ENCODE peak calls at places on chromosomes 6 and 20, in eight cellular contexts. B, Q, M, I, P, N, V and O are unnamed samples. For H3K36me3, the result is how much of the 10 kb centered on the place peaks cover.

GRCh38 chr6:1407499-1407990 is 18.2 kb downstream of the FOXF2 start:
- DNase-seq in B (no peak), Q (no peak), M (no peak), I (no peak), P (no peak), N (no peak), V (peak), O (no peak)

GRCh38 chr6:140572129-140572528 is 1197.7 kb upstream of the CITED2 start:
- DNase-seq in B (no peak), Q (no peak), M (no peak), I (no peak), P (no peak), N (no peak), V (no peak), O (no peak)

GRCh38 chr6:14121936-14122344 is 4.4 kb downstream of the CD83 start:
- DNase-seq in B (peak), Q (no peak), M (no peak), I (peak), P (no peak), N (no peak), V (no peak), O (no peak)

GRCh38 chr20:51126337-51126736 is 103.4 kb upstream of the KCNG1 start:
- DNase-seq in B (no peak), Q (no peak), M (no peak), I (no peak), P (no peak), N (no peak), V (no peak), O (no peak)

GRCh38 chr20:62208805-62209755 is 11.0 kb downstream of the HRH3 start:
- DNase-seq in B (peak), Q (peak), M (peak), I (no peak), P (peak), N (no peak), V (peak), O (no peak)

GRCh38 chr6:42981866-42982265 is 2.5 kb upstream of the PPP2R5D start:
- DNase-seq in B (no peak), Q (no peak), M (no peak), I (no peak), P (no peak), N (no peak), V (no peak), O (no peak)

GRCh38 chr6:30227763-30228487 is 14.7 kb upstream of the TRIM26 start:
- DNase-seq in B (no peak), Q (no peak), M (no peak), I (no peak), P (no peak), N (no peak), V (no peak), O (no peak)

GRCh38 chr6:152680879-152681517 is 16.7 kb upstream of the MYCT1 start:
- DNase-seq in B (no peak), Q (no peak), M (no peak), I (no peak), P (no peak), N (no peak), V (no peak), O (no peak)

GRCh38 chr6:27091661-27092315 is 155.7 kb upstream of the PRSS16 start:
- DNase-seq in B (no peak), Q (no peak), M (peak), I (no peak), P (no peak), N (no peak), V (no peak), O (no peak)

GRCh38 chr6:17505062-17505476 is 95.0 kb upstream of the FAM8A1 start:
- DNase-seq in B (no peak), Q (no peak), M (no peak), I (no peak), P (no peak), N (no peak), V (no peak), O (no peak)

GRCh38 chr6:37874726-37875125 is 55.2 kb downstream of the ZFAND3 start:
- DNase-seq in B (no peak), Q (no peak), M (no peak), I (no peak), P (no peak), N (no peak), V (no peak), O (no peak)

GRCh38 chr20:63879264-63879663 is 14.2 kb downstream of the TPD52L2 start:
- DNase-seq in B (no peak), Q (no peak), M (no peak), I (no peak), P (no peak), N (no peak), V (no peak), O (no peak)

GRCh38 chr6:129929433-129929832 is 68.3 kb upstream of the TMEM244 start:
- DNase-seq in B (no peak), Q (no peak), M (no peak), I (no peak), P (no peak), N (no peak), V (no peak), O (no peak)

GRCh38 chr6:160085713-160086505 is 35.7 kb upstream of the SLC22A1 start:
- DNase-seq in B (no peak), Q (no peak), M (no peak), I (no peak), P (no peak), N (no peak), V (no peak), O (no peak)

GRCh38 chr6:78599526-78599925 is 267.8 kb upstream of the IRAK1BP1 start:
- DNase-seq in B (no peak), Q (no peak), M (no peak), I (no peak), P (no peak), N (no peak), V (no peak), O (no peak)

GRCh38 chr20:20812141-20812540 is 99.7 kb upstream of the RALGAPA2 start:
- DNase-seq in B (no peak), Q (no peak), M (no peak), I (no peak), P (no peak), N (no peak), V (no peak), O (no peak)

GRCh38 chr6:24668997-24669361 is 2.1 kb downstream of the ACOT13 start:
- DNase-seq in B (no peak), Q (no peak), M (no peak), I (no peak), P (no peak), N (no peak), V (no peak), O (no peak)

GRCh38 chr6:45630314-45630713 is 252.6 kb upstream of the SUPT3H start:
- DNase-seq in B (no peak), Q (no peak), M (no peak), I (no peak), P (no peak), N (no peak), V (no peak), O (no peak)

GRCh38 chr20:50866036-50866685 is 65.1 kb downstream of the ADNP start:
- DNase-seq in B (no peak), Q (no peak), M (no peak), I (no peak), P (no peak), N (no peak), V (no peak), O (no peak)

GRCh38 chr6:64062960-64063683 is 427.5 kb downstream of the PHF3 start:
- DNase-seq in B (no peak), Q (no peak), M (no peak), I (no peak), P (no peak), N (no peak), V (no peak), O (no peak)

GRCh38 chr6:38080349-38080748 is 260.8 kb downstream of the ZFAND3 start:
- DNase-seq in B (no peak), Q (no peak), M (no peak), I (no peak), P (no peak), N (no peak), V (no peak), O (no peak)

GRCh38 chr6:108557494-108558371 is 3.0 kb upstream of the FOXO3 start:
- DNase-seq in B (peak), Q (peak), M (peak), I (peak), P (peak), N (peak), V (peak), O (peak)

GRCh38 chr6:474454-475185 is 83.1 kb downstream of the IRF4 start:
- DNase-seq in B (no peak), Q (no peak), M (no peak), I (peak), P (no peak), N (no peak), V (peak), O (no peak)

GRCh38 chr6:139133272-139133671 is 1.6 kb upstream of the HECA start:
- DNase-seq in B (no peak), Q (no peak), M (no peak), I (peak), P (no peak), N (no peak), V (no peak), O (no peak)

GRCh38 chr6:12962529-12962928 is 246.0 kb downstream of the PHACTR1 start:
- DNase-seq in B (no peak), Q (peak), M (no peak), I (no peak), P (no peak), N (no peak), V (no peak), O (no peak)

GRCh38 chr6:170177383-170178265 is 113.3 kb downstream of the DLL1 start:
- DNase-seq in B (no peak), Q (no peak), M (no peak), I (no peak), P (no peak), N (no peak), V (peak), O (no peak)

GRCh38 chr6:89887452-89888137 is 6.7 kb upstream of the GJA10 start:
- DNase-seq in B (no peak), Q (no peak), M (no peak), I (no peak), P (no peak), N (no peak), V (no peak), O (no peak)

GRCh38 chr6:24855389-24856245 is 56.9 kb upstream of the ARMH2 start:
- DNase-seq in B (peak), Q (peak), M (peak), I (peak), P (peak), N (peak), V (peak), O (peak)

GRCh38 chr6:119890470-119890869 is 540.9 kb upstream of the MAN1A1 start:
- DNase-seq in B (no peak), Q (no peak), M (no peak), I (no peak), P (no peak), N (no peak), V (no peak), O (peak)

DNA sequence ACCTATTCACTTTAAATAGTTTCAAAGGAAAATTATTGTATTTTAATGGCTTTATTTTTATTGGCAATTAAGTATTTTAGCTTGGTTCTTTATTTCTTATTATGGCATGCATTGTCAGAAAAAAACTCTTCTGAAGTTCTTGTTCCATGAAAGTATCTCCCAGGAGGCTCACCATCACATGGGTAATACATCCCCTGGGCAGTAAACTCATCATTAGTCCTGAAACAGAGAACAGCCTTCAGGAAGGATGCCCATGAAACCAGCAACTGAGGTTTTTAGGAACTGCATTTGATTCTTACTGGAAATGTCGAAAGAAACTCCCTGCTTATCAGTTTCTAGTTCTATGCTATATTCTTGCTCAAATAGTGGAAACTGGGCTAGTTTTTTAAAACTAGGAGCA is 81.7 kb downstream of the RTN4IP1 start:
- DNase-seq in B (no peak), Q (no peak), M (no peak), I (no peak), P (no peak), N (no peak), V (no peak), O (no peak)
- H3K36me3 ChIP-seq in B (under half), Q (under half), M (under half), I (under half), P (under half), N (under half), V (under half), O (under half)

DNA sequence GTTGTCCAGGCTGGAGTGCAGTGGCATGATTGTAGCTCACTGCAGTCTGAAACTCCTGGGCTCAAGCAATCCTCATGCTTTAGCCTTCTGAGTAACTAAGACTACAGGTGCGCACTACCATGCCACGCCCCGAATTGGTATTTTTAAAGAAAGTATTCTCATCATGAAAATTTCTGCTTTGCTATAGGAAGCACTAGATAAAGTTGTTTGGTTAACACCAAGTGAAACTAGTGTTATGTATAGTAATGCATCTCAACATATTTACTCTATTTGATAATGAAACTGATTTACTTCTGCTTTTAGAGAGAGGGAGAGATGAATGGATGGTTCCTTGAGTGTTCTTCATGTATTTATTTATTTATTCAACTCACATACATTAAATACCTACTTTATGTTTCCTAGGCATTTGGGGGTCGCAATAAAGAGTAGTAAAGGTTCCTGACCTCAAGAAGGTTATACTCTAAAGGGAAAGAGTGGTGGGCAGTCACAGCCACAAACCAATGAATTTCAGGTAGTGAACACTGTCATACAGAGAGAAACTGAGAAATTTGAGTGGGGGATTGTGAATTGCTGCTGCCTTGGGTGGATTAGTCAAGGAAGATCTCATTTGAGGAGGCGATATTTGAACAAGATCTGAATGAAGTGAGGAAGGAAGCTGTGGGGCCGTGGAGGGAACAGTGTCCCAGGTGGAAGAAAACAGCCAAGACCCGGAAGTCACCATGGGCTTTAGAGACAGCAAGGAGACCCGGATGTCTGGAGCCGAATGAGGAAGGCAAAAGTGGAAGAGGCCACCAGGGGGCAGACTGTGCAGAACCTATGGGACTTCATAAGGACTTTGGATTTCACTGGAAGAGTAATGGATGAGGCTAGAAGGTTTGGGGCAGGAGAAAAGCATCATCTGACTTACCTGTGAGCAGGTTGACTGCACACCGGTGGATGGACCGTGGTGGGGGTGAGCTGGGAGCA is 185.6 kb downstream of the TSHZ2 start:
- DNase-seq in B (no peak), Q (peak), M (no peak), I (peak), P (peak), N (no peak), V (peak), O (peak)
- TF ChIP-seq CTCF in B (peak), Q (peak), M (peak), I (peak), P (peak), N (no peak), V (no peak), O (peak)

DNA sequence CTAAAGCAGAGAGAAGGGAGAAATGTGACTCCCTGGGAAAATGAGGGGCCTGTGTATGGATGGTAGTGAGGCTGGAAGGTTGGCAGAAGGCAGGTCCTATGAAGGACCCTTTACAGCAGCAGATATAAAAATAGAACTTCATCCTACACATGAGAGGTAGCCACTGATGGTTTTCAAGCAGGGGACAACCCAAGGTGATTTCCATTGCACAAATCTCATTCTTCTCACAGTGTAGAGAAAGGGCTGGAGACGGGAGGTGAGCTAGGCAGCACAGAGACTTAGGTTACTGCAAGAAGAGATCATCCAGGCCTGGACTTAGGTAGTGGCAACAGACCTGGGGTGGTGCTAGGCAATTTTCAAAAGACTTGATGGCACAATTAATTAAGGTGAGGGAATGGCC is 30.7 kb downstream of the TRAM2 start:
- DNase-seq in B (no peak), Q (no peak), M (no peak), I (no peak), P (no peak), N (no peak), V (no peak), O (no peak)
- H3K27ac ChIP-seq in B (no peak), Q (no peak), M (no peak), I (no peak), P (no peak), N (no peak), V (no peak), O (no peak)

DNA sequence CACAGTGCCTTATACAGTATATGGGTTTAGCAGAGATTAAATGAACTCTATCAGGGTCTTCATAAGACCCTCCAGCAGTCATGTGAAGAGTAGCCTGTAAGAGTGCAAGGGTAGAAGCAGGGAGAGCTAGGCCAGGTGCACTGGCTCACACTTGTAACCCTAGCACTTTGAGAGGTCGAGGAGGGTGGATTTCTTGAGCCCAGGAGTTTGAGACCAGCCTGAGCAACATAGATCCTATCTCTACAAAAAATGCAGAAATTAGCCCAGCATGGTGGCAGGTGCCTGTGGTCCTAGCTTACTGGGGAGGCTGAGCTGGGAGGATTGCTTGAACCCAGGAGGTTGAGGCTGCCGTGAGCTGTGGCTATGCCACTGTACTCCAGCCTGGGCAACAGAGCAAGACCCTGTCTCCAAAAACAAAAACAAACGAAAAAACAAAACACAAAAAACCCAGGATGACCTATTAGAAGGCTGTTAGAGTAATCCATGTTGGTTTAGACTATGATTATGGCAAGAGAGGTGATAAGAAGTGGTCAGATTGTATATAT is 31.9 kb downstream of the NCOA3 start:
- DNase-seq in B (no peak), Q (no peak), M (no peak), I (no peak), P (no peak), N (no peak), V (no peak), O (no peak)
- H3K36me3 ChIP-seq in B (under half), Q (under half), M (under half), I (under half), P (under half), N (under half), V (under half), O (under half)

GRCh38 chr6:125584468-125584939 is 164.9 kb upstream of the HEY2 start:
- DNase-seq in B (peak), Q (no peak), M (peak), I (no peak), P (peak), N (no peak), V (no peak), O (peak)
- TF ChIP-seq CTCF in B (peak), Q (no peak), M (no peak), I (no peak), P (peak), N (no peak), V (no peak), O (no peak)

GRCh38 chr20:60024801-60025200 is 66.6 kb downstream of the CDH26 start:
- DNase-seq in B (no peak), Q (no peak), M (no peak), I (no peak), P (no peak), N (no peak), V (no peak), O (no peak)
- H3K27ac ChIP-seq in B (no peak), Q (no peak), M (no peak), I (no peak), P (no peak), N (no peak), V (no peak), O (no peak)